ENCODE peak calls at places on chromosomes 4 and X, in five cellular contexts. G is psoas muscle; E is ascending aorta; R is CD4-positive, alpha-beta memory T cell; Q is ovary. N is an unnamed sample.

GRCh38 chr4:100026066-100026465 is 76.0 kb upstream of the H2AZ1 start:
- DNase-seq in G (no peak), E (no peak), R (no peak), Q (no peak), N (no peak)

GRCh38 chrX:140664939-140665338 is 44.6 kb upstream of the LINC00632 start:
- DNase-seq in G (no peak), E (no peak), R (no peak), Q (no peak), N (no peak)

GRCh38 chr4:83307920-83308319 is 23.3 kb upstream of the COQ2 start:
- DNase-seq in G (no peak), E (no peak), R (no peak), Q (no peak), N (no peak)

GRCh38 chr4:142840516-142841123 is 5.5 kb downstream of the INPP4B start:
- DNase-seq in G (no peak), E (no peak), R (no peak), Q (no peak), N (no peak)

GRCh38 chr4:123340381-123340701 is 56.3 kb upstream of the SPRY1 start:
- DNase-seq in G (no peak), E (no peak), R (no peak), Q (no peak), N (peak)

GRCh38 chr4:183335369-183335940 is 13.2 kb upstream of the CLDN24 start:
- DNase-seq in G (no peak), E (no peak), R (no peak), Q (no peak), N (peak)

GRCh38 chr4:47590325-47590724 is 105.2 kb downstream of the ATP10D start:
- DNase-seq in G (no peak), E (no peak), R (no peak), Q (no peak), N (no peak)

GRCh38 chr4:74534936-74535335 is 90.0 kb downstream of the AREG start:
- DNase-seq in G (no peak), E (no peak), R (no peak), Q (no peak), N (no peak)

GRCh38 chr4:121192500-121192899 is 28.4 kb upstream of the TNIP3 start:
- DNase-seq in G (no peak), E (no peak), R (no peak), Q (no peak), N (no peak)

GRCh38 chrX:35439692-35440091 is 358.4 kb upstream of the MAGEB16 start:
- DNase-seq in G (no peak), E (no peak), R (no peak), Q (no peak), N (no peak)

GRCh38 chr4:53205970-53206369 is 159.9 kb downstream of the SCFD2 start:
- DNase-seq in G (no peak), E (no peak), R (no peak), Q (no peak), N (no peak)

GRCh38 chr4:186826866-186827541 is 103.3 kb upstream of the FAT1 start:
- DNase-seq in G (no peak), E (no peak), R (no peak), Q (no peak), N (no peak)

GRCh38 chr4:130808492-130808891 is 1712.5 kb downstream of the C4orf33 start:
- DNase-seq in G (no peak), E (no peak), R (no peak), Q (no peak), N (no peak)

GRCh38 chr4:140633154-140633553 is 64.4 kb upstream of the UCP1 start:
- DNase-seq in G (no peak), E (no peak), R (no peak), Q (no peak), N (no peak)

GRCh38 chr4:142222127-142222526 is 585.7 kb downstream of the IL15 start:
- DNase-seq in G (no peak), E (no peak), R (no peak), Q (no peak), N (peak)

GRCh38 chr4:103046416-103047290 is 27.1 kb upstream of the SLC9B1 start:
- DNase-seq in G (no peak), E (no peak), R (peak), Q (no peak), N (no peak)

GRCh38 chrX:38882894-38883620 is 81.8 kb downstream of the MID1IP1 start:
- DNase-seq in G (peak), E (peak), R (no peak), Q (no peak), N (peak)

GRCh38 chr4:21077967-21078366 is 377.7 kb downstream of the PACRGL start:
- DNase-seq in G (no peak), E (no peak), R (no peak), Q (no peak), N (no peak)

GRCh38 chr4:84908876-84909275 is 57.6 kb downstream of the WDFY3 start:
- DNase-seq in G (no peak), E (no peak), R (no peak), Q (no peak), N (no peak)

GRCh38 chr4:109156346-109156745 is 146.1 kb downstream of the COL25A1 start:
- DNase-seq in G (no peak), E (no peak), R (no peak), Q (no peak), N (no peak)

GRCh38 chrX:64698317-64698716 is 277.9 kb downstream of the ZC4H2 start:
- DNase-seq in G (no peak), E (no peak), R (no peak), Q (no peak), N (no peak)

GRCh38 chrX:72273718-72274117 is 3.3 kb downstream of the RPS4X start:
- DNase-seq in G (no peak), E (no peak), R (peak), Q (no peak), N (no peak)

GRCh38 chr4:139910106-139910505 is 243.9 kb downstream of the MAML3 start:
- DNase-seq in G (no peak), E (no peak), R (no peak), Q (no peak), N (no peak)

GRCh38 chr4:161704040-161704439 is 459.8 kb downstream of the FSTL5 start:
- DNase-seq in G (no peak), E (no peak), R (no peak), Q (no peak), N (no peak)

GRCh38 chr4:174120446-174121142 is 162.9 kb downstream of the FBXO8 start:
- DNase-seq in G (peak), E (no peak), R (no peak), Q (peak), N (no peak)

GRCh38 chr4:136088231-136088630 is 1444.1 kb downstream of the PCDH18 start:
- DNase-seq in G (no peak), E (no peak), R (no peak), Q (no peak), N (no peak)

GRCh38 chrX:111262086-111262485 is 8.2 kb downstream of the CAPN6 start:
- DNase-seq in G (no peak), E (no peak), R (no peak), Q (no peak), N (no peak)

GRCh38 chrX:9369802-9370291 is 95.0 kb upstream of the TBL1X start:
- DNase-seq in G (no peak), E (no peak), R (no peak), Q (no peak), N (no peak)

GRCh38 chr4:48340276-48340904 is 939 bp upstream of the SLAIN2 start:
- DNase-seq in G (no peak), E (no peak), R (peak), Q (no peak), N (no peak)

GRCh38 chr4:181548873-181549541 is 694.2 kb upstream of the TENM3 start:
- DNase-seq in G (no peak), E (no peak), R (no peak), Q (no peak), N (peak)

GRCh38 chrX:123436512-123436911 is 252.4 kb downstream of the GRIA3 start:
- DNase-seq in G (no peak), E (no peak), R (no peak), Q (no peak), N (no peak)

GRCh38 chr4:139740531-139741041 is 75.0 kb downstream of the MGST2 start:
- DNase-seq in G (peak), E (no peak), R (no peak), Q (peak), N (peak)

GRCh38 chrX:16137416-16138107 is 14.2 kb downstream of the GRPR start:
- DNase-seq in G (no peak), E (no peak), R (no peak), Q (no peak), N (no peak)

GRCh38 chrX:47158131-47158530 is 13.1 kb downstream of the RBM10 start:
- DNase-seq in G (no peak), E (no peak), R (no peak), Q (no peak), N (no peak)

GRCh38 chr4:154164931-154165839 is 326.4 kb downstream of the DCHS2 start:
- DNase-seq in G (no peak), E (no peak), R (no peak), Q (no peak), N (peak)

GRCh38 chr4:56050584-56050983 is 101.8 kb downstream of the CEP135 start:
- DNase-seq in G (no peak), E (no peak), R (no peak), Q (no peak), N (no peak)
- H3K27ac ChIP-seq in G (no peak), E (no peak), R (no peak), Q (no peak), N (no peak)

GRCh38 chr4:75985116-75985515 is 5.6 kb downstream of the SDAD1 start:
- DNase-seq in G (no peak), E (no peak), R (no peak), Q (no peak), N (peak)

GRCh38 chr4:75992462-75992861 is 1.7 kb upstream of the SDAD1 start:
- DNase-seq in G (no peak), E (no peak), R (no peak), Q (no peak), N (no peak)

GRCh38 chr4:75995727-75996126 is 5.0 kb upstream of the SDAD1 start:
- DNase-seq in G (no peak), E (no peak), R (no peak), Q (no peak), N (no peak)

DNA sequence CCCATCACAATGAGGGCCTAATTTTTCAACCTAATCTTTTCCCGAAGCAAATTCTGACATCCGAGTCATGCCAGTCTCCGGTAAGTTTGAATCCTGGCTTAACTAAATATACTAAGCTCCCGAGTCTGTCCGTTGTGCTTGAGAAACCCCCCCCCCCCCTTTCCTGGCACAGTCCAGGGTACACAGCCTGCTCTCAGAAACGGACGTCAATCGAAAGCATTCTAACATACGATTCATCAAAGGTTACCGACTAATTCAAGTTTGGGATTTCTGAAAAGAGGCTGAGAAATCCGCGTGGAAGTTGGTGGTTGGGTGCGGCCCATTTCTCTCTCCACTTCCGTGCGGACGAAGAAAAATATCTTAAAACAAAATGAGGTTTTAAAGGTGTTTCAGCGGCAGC is 616 bp downstream of the SDAD1 start:
- DNase-seq in G (no peak), E (no peak), R (no peak), Q (no peak), N (no peak)
- H3K27ac ChIP-seq in G (peak), E (peak), R (peak), Q (no peak), N (peak)

GRCh38 chr4:41418444-41418843 is 119.5 kb upstream of the LIMCH1 start:
- DNase-seq in G (peak), E (peak), R (no peak), Q (no peak), N (no peak)
- H3K27ac ChIP-seq in G (peak), E (peak), R (no peak), Q (no peak), N (no peak)

GRCh38 chr4:26050212-26050643 is 136.2 kb downstream of the SMIM20 start:
- DNase-seq in G (peak), E (no peak), R (no peak), Q (no peak), N (no peak)

GRCh38 chr4:26048378-26048882 is 134.4 kb downstream of the SMIM20 start:
- DNase-seq in G (peak), E (no peak), R (no peak), Q (peak), N (no peak)

GRCh38 chr4:26048962-26049361 is 134.9 kb downstream of the SMIM20 start:
- DNase-seq in G (peak), E (no peak), R (no peak), Q (no peak), N (no peak)

GRCh38 chr4:26050671-26051070 is 136.7 kb downstream of the SMIM20 start:
- DNase-seq in G (no peak), E (no peak), R (no peak), Q (no peak), N (no peak)

DNA sequence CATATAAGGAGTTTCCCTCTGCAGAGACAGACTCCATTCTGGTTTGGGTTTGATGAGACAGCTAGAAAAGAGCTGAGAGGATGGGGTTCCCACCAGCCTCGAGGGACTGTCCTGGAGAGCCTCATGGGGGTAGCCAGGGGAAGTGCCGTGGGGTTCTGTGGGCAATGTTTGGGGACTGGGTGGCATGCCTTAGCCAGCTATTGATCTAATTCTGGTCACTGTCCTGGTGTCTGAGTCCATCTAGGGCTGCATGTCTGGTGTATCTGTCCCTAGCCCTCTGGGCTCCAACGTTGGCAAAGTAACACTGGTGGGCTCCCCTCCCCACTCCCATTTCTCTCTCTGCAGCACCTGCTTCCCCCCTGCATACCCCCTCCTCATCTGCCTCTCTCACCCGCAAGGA is 135.4 kb downstream of the SMIM20 start:
- DNase-seq in G (no peak), E (no peak), R (no peak), Q (no peak), N (no peak)
- H3K27ac ChIP-seq in G (peak), E (peak), R (no peak), Q (peak), N (no peak)

GRCh38 chrX:103913356-103914020 is 48.9 kb upstream of the TMSB15B start:
- DNase-seq in G (no peak), E (no peak), R (no peak), Q (no peak), N (no peak)

GRCh38 chrX:103919336-103919682 is 43.1 kb upstream of the TMSB15B start:
- DNase-seq in G (no peak), E (no peak), R (peak), Q (no peak), N (no peak)

GRCh38 chrX:103918584-103919335 is 43.7 kb upstream of the TMSB15B start:
- DNase-seq in G (peak), E (no peak), R (peak), Q (peak), N (no peak)

GRCh38 chrX:103918050-103918449 is 44.4 kb upstream of the TMSB15B start:
- DNase-seq in G (peak), E (no peak), R (peak), Q (peak), N (no peak)
- H3K27ac ChIP-seq in G (no peak), E (peak), R (peak), Q (no peak), N (no peak)

GRCh38 chrX:108699368-108699767 is 37.0 kb downstream of the IRS4 start:
- DNase-seq in G (no peak), E (no peak), R (no peak), Q (no peak), N (no peak)

GRCh38 chrX:108701633-108702032 is 34.7 kb downstream of the IRS4 start:
- DNase-seq in G (no peak), E (no peak), R (no peak), Q (no peak), N (no peak)

DNA sequence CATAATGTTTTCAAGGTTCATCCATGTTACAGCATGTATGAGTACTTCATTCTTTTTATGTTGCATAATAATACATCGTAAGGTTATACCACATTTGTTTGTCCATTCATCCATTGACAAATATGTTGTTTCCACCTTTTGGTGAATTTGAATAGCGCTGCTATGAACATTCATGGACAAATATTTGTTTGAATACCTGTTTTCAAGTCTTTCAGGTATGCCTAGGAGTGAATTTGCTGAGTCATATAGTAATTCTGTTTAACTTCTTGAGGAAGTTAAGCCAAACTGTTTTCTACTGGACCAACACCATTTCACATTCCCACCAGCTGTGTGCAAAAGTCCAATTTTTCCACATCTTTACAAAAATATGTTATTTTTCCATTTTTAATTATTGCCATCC is 31.5 kb downstream of the IRS4 start:
- DNase-seq in G (no peak), E (no peak), R (no peak), Q (no peak), N (peak)
- H3K27ac ChIP-seq in G (no peak), E (no peak), R (no peak), Q (no peak), N (no peak)

N was measured in epithelial cell of prostate.